ENCODE peak calls at places on chromosomes 7 and 10, in seven cellular contexts. W is lower lobe of right lung; O is activated T-cell treated with anti-CD3 and anti-CD28 coated beads for 1 hour; Y is NCI-H146; E is activated gamma-delta T cell treated with anti-CD3 and anti-CD28 coated beads, Interleukin-2, amount 50 U/mL, for 16 hours; N is AG10803; B is HT1080. K is an unnamed sample.

GRCh38 chr7:69814421-69814962 is 216.2 kb downstream of the AUTS2 start:
- DNase-seq in N (peak), B (no peak), O (no peak), E (no peak), W (no peak), Y (no peak), K (no peak)

GRCh38 chr10:44706745-44707144 is 204.4 kb upstream of the TMEM72 start:
- DNase-seq in E (no peak), O (no peak), Y (no peak), W (no peak), B (peak), N (peak), K (no peak)

GRCh38 chr7:1286946-1287628 is 54.4 kb downstream of the UNCX start:
- DNase-seq in B (no peak), Y (no peak), N (no peak), W (peak), O (no peak), E (no peak), K (peak)

GRCh38 chr10:126392469-126392868 is 4.2 kb upstream of the ADAM12 start:
- DNase-seq in N (no peak), B (no peak), Y (peak), W (no peak), O (no peak), E (no peak), K (no peak)

GRCh38 chr10:119199231-119199992 is 8.0 kb upstream of the GRK5 start:
- DNase-seq in E (no peak), B (peak), N (peak), Y (peak), O (no peak), W (no peak), K (peak)

GRCh38 chr10:119030421-119031250 is 1.1 kb downstream of the NANOS1 start:
- DNase-seq in O (peak), B (peak), E (no peak), W (peak), N (peak), Y (peak), K (no peak)

GRCh38 chr7:96202102-96202501 is 119.8 kb downstream of the SLC25A13 start:
- DNase-seq in N (no peak), E (no peak), Y (no peak), B (no peak), W (no peak), O (no peak), K (no peak)

GRCh38 chr10:51773681-51774080 is 74.3 kb upstream of the CSTF2T start:
- DNase-seq in N (no peak), W (no peak), B (no peak), Y (no peak), E (no peak), O (no peak), K (no peak)

GRCh38 chr7:105602325-105603305 is 21.3 kb upstream of the EFCAB10 start:
- DNase-seq in B (no peak), N (peak), O (no peak), W (no peak), Y (no peak), E (no peak), K (peak)

GRCh38 chr10:33460461-33461294 is 126.2 kb upstream of the NRP1 start:
- DNase-seq in B (peak), Y (no peak), N (peak), E (no peak), W (peak), O (no peak), K (no peak)

GRCh38 chr7:916291-916941 is 38.1 kb downstream of the ADAP1 start:
- DNase-seq in W (peak), O (no peak), B (no peak), N (no peak), Y (peak), E (no peak), K (no peak)

GRCh38 chr7:2017914-2018785 is 214.6 kb downstream of the MAD1L1 start:
- DNase-seq in W (peak), N (no peak), O (no peak), Y (no peak), B (no peak), E (no peak), K (peak)

GRCh38 chr10:784377-784758 is 94.9 kb upstream of the DIP2C start:
- DNase-seq in W (peak), E (no peak), Y (peak), B (no peak), N (peak), O (no peak), K (no peak)

K was measured in posterior vena cava.